ENCODE peak calls at places on chromosomes 2 and 18, in six cellular contexts. K is coronary artery; Z is fibroblast of lung; N is CD8-positive, alpha-beta T cell; A is GM12864; Y is GM23338. H is an unnamed sample.
A peak's percentile ranks its signal among the peaks of the same experiment; 100 is the strongest.

GRCh38 chr18:79532690-79533058 is 136.9 kb downstream of the NFATC1 start:
- DNase-seq in N (no peak), K (no peak), Y (no peak), Z (no peak), A (no peak), H (no peak)

GRCh38 chr2:235371018-235371417 is 122.8 kb upstream of the AGAP1 start:
- DNase-seq in K (no peak), Y (no peak), Z (no peak), A (no peak), N (no peak), H (no peak)

GRCh38 chr2:134718956-134719814 is at the start of gene TMEM163:
- DNase-seq in Z (no peak), Y (peak; percentile 70), A (no peak), N (no peak), K (no peak), H (no peak)

GRCh38 chr2:99938250-99938649 is 204.1 kb downstream of the AFF3 start:
- DNase-seq in K (no peak), Z (no peak), A (no peak), Y (no peak), N (no peak), H (no peak)

GRCh38 chr2:35973737-35974132 is 381.8 kb upstream of the CRIM1 start:
- DNase-seq in N (no peak), Y (no peak), Z (no peak), A (no peak), K (no peak), H (no peak)

GRCh38 chr2:100936972-100937542 is 65.0 kb upstream of the RPL31 start:
- DNase-seq in A (no peak), Y (no peak), N (no peak), Z (no peak), K (no peak), H (no peak)

GRCh38 chr2:215332876-215333600 is 21.2 kb downstream of the ATIC start:
- DNase-seq in N (no peak), A (no peak), Y (no peak), K (no peak), Z (no peak), H (peak; percentile 19)

GRCh38 chr18:8081872-8082553 is 514.9 kb downstream of the PTPRM start:
- DNase-seq in Z (peak; percentile 7), N (no peak), A (no peak), Y (no peak), K (no peak), H (no peak)

GRCh38 chr2:160334028-160334729 is 134.1 kb upstream of the ITGB6 start:
- DNase-seq in A (no peak), Z (peak; percentile 71), N (no peak), K (no peak), Y (no peak), H (no peak)

GRCh38 chr2:96955694-96956610 is 30.4 kb downstream of the FAM178B start:
- DNase-seq in Z (no peak), Y (no peak), N (no peak), A (no peak), K (no peak), H (no peak)

GRCh38 chr2:42881732-42882131 is 89.3 kb upstream of the HAAO start:
- DNase-seq in Z (no peak), K (no peak), Y (no peak), A (no peak), N (no peak), H (no peak)

GRCh38 chr2:127365211-127365643 is 22.5 kb downstream of the MAP3K2 start:
- DNase-seq in N (no peak), Z (no peak), A (no peak), Y (peak; percentile 86), K (no peak), H (no peak)

GRCh38 chr2:195763866-195764265 is 106.8 kb downstream of the SLC39A10 start:
- DNase-seq in K (no peak), A (no peak), Z (peak; percentile 10), N (no peak), Y (no peak), H (no peak)

GRCh38 chr2:136381722-136382633 is 264.0 kb upstream of the CXCR4 start:
- DNase-seq in A (peak; percentile 94), Z (no peak), N (peak; percentile 29), Y (no peak), K (no peak), H (peak; percentile 94)

GRCh38 chr2:226796012-226796839 is 3.4 kb downstream of the IRS1 start:
- DNase-seq in Y (no peak), N (no peak), K (no peak), A (no peak), Z (peak; percentile 34), H (no peak)

GRCh38 chr2:235270951-235271350 is 222.9 kb upstream of the AGAP1 start:
- DNase-seq in K (no peak), Y (no peak), Z (peak; percentile 52), A (peak; percentile 41), N (no peak), H (peak; percentile 44)

GRCh38 chr2:150081775-150082517 is 405.5 kb downstream of the RND3 start:
- DNase-seq in Y (no peak), Z (peak; percentile 63), K (no peak), A (no peak), N (no peak), H (no peak)

GRCh38 chr18:72544092-72544886 is at the start of gene CBLN2:
- DNase-seq in N (no peak), A (no peak), Y (peak; percentile 77), Z (peak; percentile 58), K (no peak), H (peak; percentile 66)

GRCh38 chr2:215723011-215723410 is 287.1 kb upstream of the FN1 start:
- DNase-seq in K (no peak), N (no peak), Y (no peak), Z (no peak), A (no peak), H (no peak)

GRCh38 chr18:75132931-75133525 is 75.9 kb downstream of the PTGR3 start:
- DNase-seq in K (peak; percentile 38), Y (no peak), A (no peak), N (no peak), Z (no peak), H (no peak)

DNA sequence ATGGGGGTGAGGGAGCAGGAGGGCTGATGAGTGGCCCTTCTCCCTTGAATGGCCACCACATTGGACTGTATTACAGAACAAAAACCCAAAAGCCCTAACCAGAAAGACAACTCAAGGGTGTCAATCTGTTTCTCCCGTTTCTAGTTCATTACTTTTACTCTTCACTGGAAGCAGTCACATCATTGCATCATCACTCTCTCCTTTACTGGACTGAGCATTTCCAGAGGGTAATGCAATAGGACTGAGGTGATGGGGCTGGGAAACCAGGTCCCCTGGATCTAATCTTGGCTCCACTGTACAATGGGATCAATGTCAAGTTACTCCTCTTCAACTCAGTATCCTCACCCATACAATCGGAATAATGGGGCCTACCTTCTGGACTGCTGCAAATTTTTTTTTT is 56.1 kb downstream of the BCL2 start:
- DNase-seq in K (no peak), Y (no peak), A (no peak), Z (no peak), N (no peak), H (no peak)
- H3K4me3 ChIP-seq in K (peak overlapping the region; percentile 36), Y (no peak overlapping the region), A (no peak overlapping the region), Z (no peak overlapping the region), N (no peak overlapping the region), H (no peak overlapping the region)

DNA sequence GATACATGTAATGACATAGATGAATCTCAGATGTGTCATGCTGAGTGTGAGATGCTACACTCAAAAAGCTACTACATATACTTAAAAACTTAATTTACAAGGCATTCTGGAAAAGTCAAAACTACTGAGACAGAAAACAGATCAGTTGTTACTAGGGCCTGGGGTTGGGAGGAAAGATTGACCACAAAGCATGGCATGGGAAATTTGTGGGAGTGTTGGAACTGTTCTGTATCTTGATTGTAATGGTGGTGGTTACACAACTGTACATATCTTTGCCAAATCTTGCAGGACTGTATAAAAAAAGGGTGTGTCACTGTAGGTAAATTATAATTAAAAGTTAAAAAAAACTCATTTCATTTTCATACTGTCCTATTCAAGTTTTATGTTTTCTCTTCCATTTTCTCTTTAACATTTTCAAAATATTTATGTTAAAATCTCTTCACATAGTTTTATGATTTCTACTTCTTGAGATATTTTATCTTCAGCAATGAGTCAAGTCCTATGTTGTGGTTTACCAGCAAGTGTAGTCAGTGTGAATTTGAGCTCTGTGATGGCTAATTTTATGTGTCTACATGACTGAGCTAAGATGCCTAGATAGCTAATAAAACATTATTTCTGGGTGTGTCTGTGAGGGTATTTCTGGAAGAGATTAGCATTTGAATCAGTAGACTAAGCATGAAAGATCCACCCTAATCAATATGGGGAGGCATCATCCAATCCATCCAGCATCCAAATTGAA is 58.6 kb upstream of the VRK2 start:
- DNase-seq in Z (no peak), N (no peak), A (no peak), K (no peak), Y (no peak), H (no peak)
- H3K4me3 ChIP-seq in Z (no peak overlapping the region), N (no peak overlapping the region), A (no peak overlapping the region), K (no peak overlapping the region), Y (no peak overlapping the region), H (no peak overlapping the region)

DNA sequence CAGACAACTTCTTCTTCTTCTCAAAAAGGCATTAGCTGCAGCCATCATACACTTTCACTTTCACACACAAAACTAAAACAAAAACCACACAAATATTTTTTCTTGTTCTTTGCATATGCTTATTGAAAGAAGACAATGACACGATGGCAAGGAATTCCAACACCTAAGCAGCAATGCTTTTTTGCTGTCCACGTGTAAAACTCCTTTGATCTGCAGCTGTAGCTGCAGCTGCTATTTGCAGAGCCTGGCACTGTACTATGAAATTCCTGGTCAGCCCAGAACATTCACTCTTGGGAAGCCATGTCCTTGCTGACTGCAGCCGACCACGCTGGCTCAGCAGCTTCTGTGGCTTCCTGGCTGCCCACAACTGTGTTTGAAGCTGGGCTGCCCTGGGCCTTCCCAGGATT is 316.2 kb downstream of the CDH2 start:
- DNase-seq in K (no peak), Z (peak; percentile 6), N (no peak), Y (no peak), A (no peak), H (peak; percentile 50)
- H3K4me3 ChIP-seq in K (no peak overlapping the region), Z (no peak overlapping the region), N (no peak overlapping the region), Y (no peak overlapping the region), A (no peak overlapping the region), H (no peak overlapping the region)

GRCh38 chr18:57798713-57799373 is 4.3 kb downstream of the ATP8B1 start:
- DNase-seq in K (no peak), Y (no peak), N (no peak), A (no peak), Z (no peak), H (no peak)

GRCh38 chr18:57803119-57803969 is at the start of gene ATP8B1:
- DNase-seq in K (peak; percentile 89), A (no peak), Z (peak; percentile 74), N (no peak), Y (peak; percentile 93), H (peak; percentile 6)

GRCh38 chr18:57802869-57803118 is 321 bp downstream of the ATP8B1 start:
- DNase-seq in Y (no peak), K (no peak), Z (no peak), A (no peak), N (no peak), H (no peak)

GRCh38 chr18:57802166-57802868 is 798 bp downstream of the ATP8B1 start:
- DNase-seq in K (no peak), N (no peak), A (no peak), Z (no peak), Y (peak; percentile 54), H (no peak)

GRCh38 chr18:57801379-57802165 is 1.5 kb downstream of the ATP8B1 start:
- DNase-seq in N (no peak), A (no peak), K (peak; percentile 81), Z (no peak), Y (peak; percentile 45), H (no peak)
- H3K4me3 ChIP-seq in N (peak overlapping the region; percentile 50), A (no peak overlapping the region), K (peak overlapping the region; percentile 94), Z (peak overlapping the region; percentile 79), Y (peak overlapping the region; percentile 90), H (no peak overlapping the region)

GRCh38 chr18:76621782-76622495 is 126.9 kb upstream of the ZNF516 start:
- DNase-seq in K (no peak), A (no peak), Y (no peak), Z (peak; percentile 48), N (no peak), H (no peak)
- H3K4me3 ChIP-seq in K (no peak overlapping the region), A (no peak overlapping the region), Y (peak overlapping the region; percentile 57), Z (peak overlapping the region; percentile 33), N (no peak overlapping the region), H (no peak overlapping the region)

GRCh38 chr2:73072416-73072815 is 904 bp upstream of the SFXN5 start:
- DNase-seq in Z (no peak), K (peak; percentile 68), Y (no peak), A (no peak), N (no peak), H (no peak)
- H3K4me3 ChIP-seq in Z (peak overlapping the region; percentile 66), K (peak overlapping the region; percentile 98), Y (peak overlapping the region; percentile 81), A (no peak overlapping the region), N (peak overlapping the region; percentile 94), H (peak overlapping the region; percentile 67)